ENCODE peak calls at places on chromosome 20, in five cellular contexts. Y is left colon, V is NCI-H2081, T is PC-9, H is gastrocnemius medialis. P is an unnamed sample.
A peak's percentile ranks its signal among the peaks of the same experiment; 100 is the strongest.

GRCh38 chr20:49669601-49670189 is 44.0 kb downstream of the B4GALT5 start:
- DNase-seq in Y (no peak), V (no peak), T (no peak), H (no peak), P (no peak)

GRCh38 chr20:51628533-51629398 is 86.2 kb upstream of the NFATC2 start:
- DNase-seq in Y (no peak), V (no peak), T (no peak), H (no peak), P (no peak)

GRCh38 chr20:23161968-23162696 is 76.0 kb upstream of the CD93 start:
- DNase-seq in Y (peak; percentile 94), V (peak; percentile 80), T (no peak), H (peak; percentile 97), P (peak; percentile 72)

GRCh38 chr20:36601546-36601945 is 4.0 kb upstream of the RAB5IF start:
- DNase-seq in Y (no peak), V (no peak), T (no peak), H (no peak), P (no peak)

GRCh38 chr20:43899274-43899878 is 15.3 kb upstream of the TOX2 start:
- DNase-seq in Y (no peak), V (no peak), T (no peak), H (no peak), P (no peak)

GRCh38 chr20:49979030-49979832 is 3.5 kb upstream of the SNAI1 start:
- DNase-seq in Y (peak; percentile 37), V (peak; percentile 42), T (peak; percentile 35), H (no peak), P (peak; percentile 35)

GRCh38 chr20:38059832-38060231 is 26.3 kb downstream of the RPRD1B start:
- DNase-seq in Y (peak; percentile 31), V (no peak), T (no peak), H (no peak), P (no peak)

GRCh38 chr20:57398231-57398821 is 7.1 kb downstream of the RBM38 start:
- DNase-seq in Y (peak; percentile 88), V (peak; percentile 84), T (no peak), H (peak; percentile 92), P (peak; percentile 57)

GRCh38 chr20:31919756-31920155 is 32.1 kb downstream of the PDRG1 start:
- DNase-seq in Y (no peak), V (no peak), T (no peak), H (no peak), P (no peak)

GRCh38 chr20:33316343-33316742 is 33.3 kb downstream of the BPIFB1 start:
- DNase-seq in Y (no peak), V (no peak), T (peak; percentile 6), H (no peak), P (no peak)

GRCh38 chr20:50690979-50691584 is at the start of gene RIPOR3:
- DNase-seq in Y (peak; percentile 14), V (no peak), T (peak; percentile 4), H (peak; percentile 25), P (peak; percentile 42)

GRCh38 chr20:52411611-52412010 is 220.0 kb upstream of the ZFP64 start:
- DNase-seq in Y (no peak), V (no peak), T (no peak), H (no peak), P (no peak)

GRCh38 chr20:62219101-62219991 is 732 bp downstream of the HRH3 start:
- DNase-seq in Y (no peak), V (peak; percentile 64), T (no peak), H (no peak), P (no peak)

GRCh38 chr20:48709744-48710143 is 118.1 kb downstream of the PREX1 start:
- DNase-seq in Y (no peak), V (no peak), T (no peak), H (no peak), P (no peak)

GRCh38 chr20:43681468-43681942 is 14.6 kb downstream of the MYBL2 start:
- DNase-seq in Y (no peak), V (peak; percentile 57), T (no peak), H (no peak), P (no peak)

GRCh38 chr20:39853664-39854063 is 835.4 kb downstream of the MAFB start:
- DNase-seq in Y (no peak), V (no peak), T (no peak), H (no peak), P (no peak)

GRCh38 chr20:25275813-25276532 is 28.1 kb downstream of the PYGB start:
- DNase-seq in Y (no peak), V (no peak), T (no peak), H (peak; percentile 9), P (peak; percentile 2)

GRCh38 chr20:41359541-41360011 is 7.0 kb downstream of the EMILIN3 start:
- DNase-seq in Y (no peak), V (no peak), T (no peak), H (peak; percentile 75), P (no peak)

GRCh38 chr20:50872562-50873288 is 58.5 kb downstream of the ADNP start:
- DNase-seq in Y (no peak), V (no peak), T (no peak), H (no peak), P (no peak)

GRCh38 chr20:5145365-5146301 is 18.8 kb downstream of the CDS2 start:
- DNase-seq in Y (no peak), V (no peak), T (no peak), H (no peak), P (no peak)

GRCh38 chr20:49029203-49029602 is 16.9 kb upstream of the CSE1L start:
- DNase-seq in Y (no peak), V (no peak), T (no peak), H (no peak), P (no peak)

GRCh38 chr20:44650777-44651493 is 564 bp downstream of the ADA start:
- DNase-seq in Y (peak; percentile 49), V (no peak), T (no peak), H (no peak), P (peak; percentile 55)

GRCh38 chr20:5569021-5569420 is 181.2 kb upstream of the SHLD1 start:
- DNase-seq in Y (peak; percentile 47), V (peak; percentile 51), T (peak; percentile 42), H (no peak), P (peak; percentile 44)

GRCh38 chr20:41058007-41058673 is 29.5 kb downstream of the TOP1 start:
- DNase-seq in Y (no peak), V (no peak), T (no peak), H (no peak), P (no peak)

GRCh38 chr20:43824699-43825402 is 89.8 kb upstream of the TOX2 start:
- DNase-seq in Y (no peak), V (no peak), T (peak; percentile 63), H (no peak), P (no peak)

GRCh38 chr20:13284830-13285229 is 63.8 kb downstream of the ISM1 start:
- DNase-seq in Y (no peak), V (no peak), T (no peak), H (no peak), P (no peak)

GRCh38 chr20:63735859-63736718 is at the start of gene LIME1:
- DNase-seq in Y (peak; percentile 84), V (no peak), T (peak; percentile 28), H (no peak), P (no peak)

GRCh38 chr20:10536531-10536930 is 101.4 kb downstream of the SLX4IP start:
- DNase-seq in Y (no peak), V (peak; percentile 56), T (peak; percentile 45), H (no peak), P (no peak)

GRCh38 chr20:21230220-21230619 is 72.9 kb upstream of the XRN2 start:
- DNase-seq in Y (no peak), V (no peak), T (no peak), H (no peak), P (no peak)

GRCh38 chr20:21280496-21281016 is 22.6 kb upstream of the XRN2 start:
- DNase-seq in Y (no peak), V (no peak), T (no peak), H (no peak), P (no peak)